ENCODE peak calls at places on chromosomes 7 and 10, in four cellular contexts. T is fibroblast of lung, J is colonic mucosa, D is HepG2. K is an unnamed sample.

GRCh38 chr7:6496842-6497636 is 49.3 kb upstream of the DAGLB start:
- DNase-seq in T (no peak), J (no peak), D (no peak), K (no peak)

GRCh38 chr10:5283305-5284158 is 81.2 kb upstream of the UCN3 start:
- DNase-seq in T (peak; percentile 66), J (peak; percentile 72), D (peak; percentile 58), K (no peak)

GRCh38 chr7:142889825-142890224 is 4.3 kb upstream of the TRPV6 start:
- DNase-seq in T (no peak), J (no peak), D (no peak), K (no peak)

GRCh38 chr10:113131611-113132330 is 181.7 kb downstream of the TCF7L2 start:
- DNase-seq in T (peak; percentile 90), J (no peak), D (peak; percentile 58), K (peak; percentile 87)

GRCh38 chr7:158239290-158239981 is 348.2 kb downstream of the PTPRN2 start:
- DNase-seq in T (no peak), J (peak; percentile 66), D (no peak), K (peak; percentile 25)

GRCh38 chr7:150941983-150942590 is 36.0 kb downstream of the KCNH2 start:
- DNase-seq in T (no peak), J (peak; percentile 76), D (no peak), K (peak; percentile 66)

GRCh38 chr7:22482476-22482875 is 17.5 kb downstream of the STEAP1B start:
- DNase-seq in T (no peak), J (no peak), D (no peak), K (no peak)

GRCh38 chr7:73668103-73668937 is 689 bp downstream of the VPS37D start:
- DNase-seq in T (no peak), J (no peak), D (no peak), K (peak; percentile 95)

GRCh38 chr7:70679666-70680065 is 452.3 kb upstream of the GALNT17 start:
- DNase-seq in T (no peak), J (no peak), D (no peak), K (peak; percentile 80)

GRCh38 chr7:100802951-100803350 is 24.4 kb downstream of the EPHB4 start:
- DNase-seq in T (no peak), J (peak; percentile 63), D (no peak), K (peak; percentile 59)

GRCh38 chr10:77442790-77443189 is 194.8 kb downstream of the KCNMA1 start:
- DNase-seq in T (no peak), J (no peak), D (no peak), K (no peak)

GRCh38 chr7:41708621-41709358 is 5.9 kb upstream of the INHBA start:
- DNase-seq in T (no peak), J (no peak), D (no peak), K (no peak)

GRCh38 chr7:149871576-149871975 is 2.2 kb upstream of the ATP6V0E2 start:
- DNase-seq in T (no peak), J (peak; percentile 9), D (no peak), K (peak; percentile 45)

GRCh38 chr7:124030964-124031363 is 1.9 kb downstream of the TMEM229A start:
- DNase-seq in T (no peak), J (no peak), D (no peak), K (no peak)

GRCh38 chr7:128115821-128116723 is 84.8 kb upstream of the LRRC4 start:
- DNase-seq in T (no peak), J (peak; percentile 12), D (no peak), K (peak; percentile 17)

GRCh38 chr10:30207485-30208052 is 141.5 kb downstream of the MTPAP start:
- DNase-seq in T (no peak), J (no peak), D (no peak), K (no peak)

GRCh38 chr10:536371-536925 is 153.0 kb downstream of the DIP2C start:
- DNase-seq in T (no peak), J (no peak), D (no peak), K (peak; percentile 91)

GRCh38 chr10:78255214-78255613 is 221.6 kb downstream of the RPS24 start:
- DNase-seq in T (no peak), J (no peak), D (no peak), K (no peak)

GRCh38 chr7:106121189-106121799 is 9.2 kb upstream of the SYPL1 start:
- DNase-seq in T (no peak), J (no peak), D (no peak), K (no peak)

GRCh38 chr10:14271621-14272020 is 59.1 kb downstream of the FRMD4A start:
- DNase-seq in T (no peak), J (no peak), D (no peak), K (no peak)

GRCh38 chr7:45017253-45017652 is 17.3 kb downstream of the CCM2 start:
- DNase-seq in T (no peak), J (no peak), D (no peak), K (no peak)

GRCh38 chr7:114630186-114630824 is 215.7 kb downstream of the FOXP2 start:
- DNase-seq in T (no peak), J (no peak), D (no peak), K (no peak)

GRCh38 chr7:47371733-47372368 is 210.1 kb downstream of the TNS3 start:
- DNase-seq in T (peak; percentile 34), J (peak; percentile 96), D (no peak), K (no peak)

GRCh38 chr7:39589323-39590111 is 23.3 kb downstream of the YAE1 start:
- DNase-seq in T (peak; percentile 64), J (no peak), D (no peak), K (peak; percentile 82)

GRCh38 chr10:132636358-132636757 is 98.8 kb downstream of the INPP5A start:
- DNase-seq in T (no peak), J (no peak), D (no peak), K (no peak)

GRCh38 chr7:69269756-69270155 is 328.5 kb upstream of the AUTS2 start:
- DNase-seq in T (no peak), J (no peak), D (no peak), K (no peak)
- H3K4me1 ChIP-seq in T (no peaks in the 10 kb centered on the region), J (no peaks in the 10 kb centered on the region), D (no peaks in the 10 kb centered on the region), K (no peaks in the 10 kb centered on the region)

GRCh38 chr7:30594540-30595460 is at the start of gene GARS1:
- DNase-seq in T (peak; percentile 92), J (peak; percentile 90), D (peak; percentile 77), K (peak; percentile 92)
- H3K36me3 ChIP-seq in T (peaks cover 3% of the 10 kb centered on the region), J (no peaks in the 10 kb centered on the region), D (peaks cover 13% of the 10 kb centered on the region), K (peaks cover 13% of the 10 kb centered on the region)

GRCh38 chr7:135160098-135160857 is 10.2 kb downstream of the CYREN start:
- DNase-seq in T (peak; percentile 55), J (no peak), D (no peak), K (no peak)

GRCh38 chr7:135159359-135160087 is 11.0 kb downstream of the CYREN start:
- DNase-seq in T (no peak), J (no peak), D (no peak), K (peak; percentile 73)

GRCh38 chr7:135160858-135161653 is 9.5 kb downstream of the CYREN start:
- DNase-seq in T (no peak), J (no peak), D (no peak), K (no peak)

GRCh38 chr7:135158141-135158655 is 10.3 kb downstream of the TMEM140 start:
- DNase-seq in T (no peak), J (no peak), D (no peak), K (no peak)

DNA sequence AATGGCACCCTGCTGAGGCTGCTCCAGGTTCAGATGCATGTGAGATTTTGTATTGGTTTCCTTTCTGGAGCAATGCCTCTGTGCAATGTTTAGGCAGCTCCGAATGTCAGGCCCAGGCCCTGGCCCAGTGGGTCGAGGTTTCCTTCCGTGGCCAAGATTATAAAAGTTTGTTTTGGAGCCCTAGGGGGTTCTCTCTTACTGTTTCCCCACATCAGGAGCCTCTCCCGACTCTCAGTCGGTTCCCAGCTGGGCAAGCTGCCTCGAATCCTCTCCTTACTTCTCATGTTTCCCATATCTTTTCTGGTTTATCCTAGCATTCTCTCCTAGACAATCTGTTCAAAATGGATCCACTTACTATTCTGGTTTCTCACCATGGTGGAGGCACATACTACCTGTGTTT is 11.0 kb downstream of the TMEM140 start:
- DNase-seq in T (no peak), J (no peak), D (no peak), K (no peak)
- H3K4me1 ChIP-seq in T (peaks cover 15% of the 10 kb centered on the region), J (no peaks in the 10 kb centered on the region), D (peaks cover 71% of the 10 kb centered on the region), K (peaks cover 18% of the 10 kb centered on the region)

GRCh38 chr7:107975394-107976013 is 27.5 kb downstream of the LAMB1 start:
- DNase-seq in T (no peak), J (no peak), D (no peak), K (no peak)
- H3K36me3 ChIP-seq in T (peaks cover 41% of the 10 kb centered on the region), J (no peaks in the 10 kb centered on the region), D (peaks cover 64% of the 10 kb centered on the region), K (peaks cover 98% of the 10 kb centered on the region)